ENCODE peak calls at places on chromosomes 2 and 18, in four cellular contexts. O is SK-N-SH, X is K562, B is HepG2. V is an unnamed sample.

GRCh38 chr2:203732072-203732952 is 25.9 kb downstream of the CD28 start:
- DNase-seq in B (no peak), O (no peak), X (no peak), V (no peak)

GRCh38 chr2:168470188-168470879 is 14.3 kb downstream of the CERS6 start:
- DNase-seq in X (no peak), O (no peak), B (no peak), V (no peak)

GRCh38 chr18:9706081-9706935 is 1.8 kb upstream of the RAB31 start:
- DNase-seq in B (no peak), O (no peak), X (peak; percentile 41), V (no peak)

GRCh38 chr18:9333441-9334350 is 877 bp upstream of the TWSG1 start:
- DNase-seq in X (no peak), B (no peak), O (no peak), V (no peak)

GRCh38 chr2:128410758-128411215 is 92.1 kb upstream of the HS6ST1 start:
- DNase-seq in O (peak; percentile 19), X (no peak), B (no peak), V (no peak)

GRCh38 chr2:26848336-26849055 is 564 bp downstream of the DPYSL5 start:
- DNase-seq in X (no peak), B (no peak), O (peak; percentile 85), V (no peak)

GRCh38 chr2:153432381-153432780 is 46.2 kb downstream of the RPRM start:
- DNase-seq in B (no peak), O (no peak), X (no peak), V (no peak)

GRCh38 chr2:115573756-115574155 is 1131.3 kb downstream of the DPP10 start:
- DNase-seq in B (no peak), X (no peak), O (no peak), V (no peak)

GRCh38 chr2:199302851-199303250 is 154.9 kb downstream of the SATB2 start:
- DNase-seq in X (no peak), O (no peak), B (no peak), V (no peak)

GRCh38 chr18:49094979-49095632 is 144.3 kb upstream of the SMAD7 start:
- DNase-seq in B (no peak), X (no peak), O (no peak), V (no peak)

GRCh38 chr2:237483018-237483731 is 3.9 kb upstream of the MLPH start:
- DNase-seq in B (no peak), O (no peak), X (no peak), V (no peak)

GRCh38 chr2:42916394-42916793 is 124.0 kb upstream of the HAAO start:
- DNase-seq in O (no peak), B (no peak), X (no peak), V (no peak)

GRCh38 chr18:652131-652530 is 5.3 kb upstream of the TYMS start:
- DNase-seq in O (no peak), X (no peak), B (peak; percentile 51), V (no peak)

GRCh38 chr2:32485399-32485798 is 128.6 kb downstream of the BIRC6 start:
- DNase-seq in O (no peak), X (no peak), B (no peak), V (no peak)

GRCh38 chr2:119482481-119483394 is 41.5 kb downstream of the SCTR start:
- DNase-seq in B (no peak), O (peak; percentile 71), X (no peak), V (no peak)

GRCh38 chr18:7021994-7022840 is 95.4 kb downstream of the LAMA1 start:
- DNase-seq in X (peak; percentile 63), O (peak; percentile 83), B (peak; percentile 76), V (peak; percentile 15)

GRCh38 chr18:75374466-75374865 is 53.0 kb downstream of the SMIM21 start:
- DNase-seq in O (no peak), X (no peak), B (no peak), V (no peak)

GRCh38 chr18:39701839-39702238 is 2136.2 kb upstream of the CELF4 start:
- DNase-seq in X (no peak), O (no peak), B (peak; percentile 88), V (peak; percentile 1)

GRCh38 chr2:220065581-220065980 is 438.2 kb downstream of the SLC4A3 start:
- DNase-seq in O (no peak), X (no peak), B (no peak), V (no peak)

GRCh38 chr18:21327101-21327500 is 85.1 kb downstream of the GREB1L start:
- DNase-seq in B (no peak), O (no peak), X (no peak), V (no peak)

GRCh38 chr2:227377461-227378351 is 1.4 kb downstream of the TM4SF20 start:
- DNase-seq in B (no peak), O (no peak), X (no peak), V (peak; percentile 23)
- TF ChIP-seq ELF1 in B (no peak), O (no peak), X (no peak), V (no peak)

GRCh38 chr18:35683021-35683420 is 101.5 kb downstream of the GALNT1 start:
- DNase-seq in X (no peak), B (no peak), O (no peak), V (no peak)
- TF ChIP-seq ZBTB33 in X (no peak), B (no peak), O (no peak), V (no peak)

GRCh38 chr18:55768255-55768654 is 180.3 kb upstream of the TCF4 start:
- DNase-seq in X (no peak), O (no peak), B (no peak), V (no peak)
- TF ChIP-seq ELF1 in X (no peak), O (no peak), B (no peak), V (no peak)

DNA sequence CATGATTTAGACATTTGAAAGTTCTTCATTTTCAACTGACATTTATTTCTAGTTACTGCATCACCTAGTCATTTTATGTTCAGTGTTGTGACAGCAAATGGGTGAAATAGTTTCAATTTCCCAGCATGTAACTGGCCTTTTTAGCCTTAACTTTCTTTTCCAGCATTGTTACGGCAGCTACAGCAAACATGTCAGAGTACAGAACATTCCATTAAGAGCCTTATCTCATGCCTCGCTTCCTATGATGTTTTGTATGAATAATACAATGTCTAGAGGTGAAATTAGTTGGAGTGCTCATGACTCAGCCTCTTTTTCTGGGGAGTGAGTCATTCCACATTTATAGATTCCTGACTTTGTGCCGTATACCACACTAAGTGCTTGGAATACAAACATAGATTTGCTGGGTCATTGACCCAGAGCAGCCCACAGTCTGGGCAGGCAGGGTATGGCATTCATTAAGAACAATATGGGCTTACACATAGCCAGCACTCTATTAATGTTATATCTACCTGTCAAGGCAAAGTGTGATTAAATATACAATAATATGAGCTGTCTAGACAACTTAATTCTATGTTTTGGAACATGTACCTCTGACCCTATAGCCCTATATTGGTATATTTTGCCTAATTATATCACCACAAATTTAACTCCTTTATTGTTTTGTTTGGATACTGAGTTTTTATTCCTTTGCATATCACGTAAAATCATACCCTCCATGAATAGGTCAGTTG is 72.2 kb downstream of the MAP2 start:
- DNase-seq in X (no peak), B (peak; percentile 86), O (peak; percentile 8), V (peak; percentile 88)
- TF ChIP-seq ZBTB33 in X (no peak), B (no peak), O (peak; percentile 82), V (no peak)

GRCh38 chr2:192150166-192150565 is 44.6 kb downstream of the TMEFF2 start:
- DNase-seq in B (no peak), O (no peak), X (no peak), V (no peak)

GRCh38 chr2:192153561-192153960 is 41.2 kb downstream of the TMEFF2 start:
- DNase-seq in O (no peak), B (no peak), X (no peak), V (no peak)

GRCh38 chr2:192148241-192148619 is 46.5 kb downstream of the TMEFF2 start:
- DNase-seq in X (no peak), O (no peak), B (no peak), V (no peak)

GRCh38 chr2:192148620-192149321 is 46.0 kb downstream of the TMEFF2 start:
- DNase-seq in O (no peak), X (no peak), B (no peak), V (no peak)

GRCh38 chr2:192151848-192152247 is 42.9 kb downstream of the TMEFF2 start:
- DNase-seq in X (no peak), B (no peak), O (no peak), V (no peak)
- TF ChIP-seq ELF1 in X (no peak), B (no peak), O (no peak), V (no peak)

V was measured in HCT116.